ENCODE peak calls at places on chromosomes 13 and 19, in four cellular contexts. R, K, S and H are unnamed samples.

GRCh38 chr19:29540128-29540527 is 14.3 kb downstream of the VSTM2B start:
- DNase-seq in R (no peak), K (peak; percentile 11), S (no peak), H (no peak)

GRCh38 chr19:27971071-27971470 is 1241.9 kb downstream of the UQCRFS1 start:
- DNase-seq in R (no peak), K (no peak), S (peak; percentile 81), H (no peak)

GRCh38 chr19:13099073-13099999 is 3.3 kb downstream of the LYL1 start:
- DNase-seq in R (no peak), K (peak; percentile 87), S (no peak), H (peak; percentile 88)

GRCh38 chr13:35979378-35979911 is 151.7 kb downstream of the DCLK1 start:
- DNase-seq in R (no peak), K (peak; percentile 71), S (no peak), H (no peak)

GRCh38 chr19:55753401-55753800 is 5.5 kb upstream of the RFPL4A start:
- DNase-seq in R (no peak), K (no peak), S (no peak), H (no peak)

GRCh38 chr19:55115446-55116065 is 1.9 kb downstream of the PPP1R12C start:
- DNase-seq in R (no peak), K (no peak), S (no peak), H (no peak)

GRCh38 chr19:28396259-28396940 is 816.6 kb downstream of the UQCRFS1 start:
- DNase-seq in R (no peak), K (no peak), S (no peak), H (no peak)

GRCh38 chr13:100549316-100549715 is 39.3 kb downstream of the GGACT start:
- DNase-seq in R (no peak), K (no peak), S (no peak), H (no peak)

GRCh38 chr19:42282810-42283247 is 13.8 kb downstream of the CIC start:
- DNase-seq in R (no peak), K (no peak), S (no peak), H (no peak)

GRCh38 chr13:34162545-34162936 is 344.6 kb downstream of the RFC3 start:
- DNase-seq in R (no peak), K (no peak), S (no peak), H (no peak)

GRCh38 chr19:29263305-29264080 is 50.5 kb upstream of the UQCRFS1 start:
- DNase-seq in R (no peak), K (no peak), S (peak; percentile 48), H (peak; percentile 27)

GRCh38 chr13:74264333-74264732 is 130.1 kb upstream of the KLF12 start:
- DNase-seq in R (no peak), K (no peak), S (no peak), H (no peak)

GRCh38 chr13:22092791-22093545 is 422.1 kb downstream of the FGF9 start:
- DNase-seq in R (no peak), K (no peak), S (no peak), H (no peak)

GRCh38 chr13:26476744-26477129 is 80.7 kb upstream of the WASF3 start:
- DNase-seq in R (no peak), K (no peak), S (no peak), H (no peak)

GRCh38 chr13:110566201-110566600 is 4.7 kb upstream of the RAB20 start:
- DNase-seq in R (no peak), K (no peak), S (no peak), H (no peak)

GRCh38 chr19:41932259-41933130 is 4.2 kb upstream of the ERFL start:
- DNase-seq in R (no peak), K (no peak), S (no peak), H (no peak)

DNA sequence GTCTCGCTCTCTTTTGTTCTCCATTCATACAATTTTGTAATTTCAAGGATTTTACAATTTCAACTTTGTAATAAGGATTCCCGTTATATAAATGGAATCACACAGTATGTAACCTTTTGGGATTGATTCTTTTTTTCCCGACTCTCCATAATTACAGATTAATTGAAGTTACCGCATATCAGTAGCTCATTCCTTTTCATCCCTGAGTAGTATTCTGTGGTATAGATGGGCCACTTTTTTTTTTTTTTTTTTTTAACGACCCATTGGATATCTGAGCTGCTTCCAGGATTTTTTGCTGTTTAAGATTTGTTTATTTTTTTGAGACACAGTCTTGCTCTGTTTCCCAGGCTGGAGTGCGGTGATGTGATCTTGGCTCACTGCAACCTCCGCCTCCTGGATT is 27.8 kb downstream of the UHRF1 start:
- DNase-seq in R (no peak), K (no peak), S (no peak), H (no peak)
- H3K36me3 ChIP-seq in R (no peaks in the 10 kb centered on the region), K (no peaks in the 10 kb centered on the region), S (peaks cover 86% of the 10 kb centered on the region), H (no peaks in the 10 kb centered on the region)

DNA sequence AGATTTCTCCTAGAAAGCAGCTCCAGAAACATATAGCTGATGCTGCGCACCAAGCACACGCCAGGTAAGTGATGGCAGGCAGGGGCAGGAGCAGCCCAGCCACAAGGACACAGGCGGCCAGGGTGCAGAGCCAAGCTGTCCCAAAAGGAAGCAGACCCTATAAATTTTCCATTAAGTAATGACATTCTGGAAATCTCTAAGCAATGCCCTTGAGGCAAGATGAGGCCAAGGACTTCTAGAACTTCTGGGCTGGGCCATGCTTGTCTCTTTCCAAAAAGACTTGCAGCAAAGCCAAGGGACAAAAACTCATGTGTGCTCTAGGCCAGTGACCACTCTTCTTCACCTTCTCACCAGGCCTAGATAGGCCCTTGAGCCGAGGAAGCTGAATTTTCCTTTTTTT is 42.2 kb upstream of the EPHX3 start:
- DNase-seq in R (no peak), K (no peak), S (no peak), H (no peak)
- H3K4me1 ChIP-seq in R (peaks cover 6% of the 10 kb centered on the region), K (peaks cover 77% of the 10 kb centered on the region), S (peaks cover 6% of the 10 kb centered on the region), H (peaks cover 46% of the 10 kb centered on the region)

DNA sequence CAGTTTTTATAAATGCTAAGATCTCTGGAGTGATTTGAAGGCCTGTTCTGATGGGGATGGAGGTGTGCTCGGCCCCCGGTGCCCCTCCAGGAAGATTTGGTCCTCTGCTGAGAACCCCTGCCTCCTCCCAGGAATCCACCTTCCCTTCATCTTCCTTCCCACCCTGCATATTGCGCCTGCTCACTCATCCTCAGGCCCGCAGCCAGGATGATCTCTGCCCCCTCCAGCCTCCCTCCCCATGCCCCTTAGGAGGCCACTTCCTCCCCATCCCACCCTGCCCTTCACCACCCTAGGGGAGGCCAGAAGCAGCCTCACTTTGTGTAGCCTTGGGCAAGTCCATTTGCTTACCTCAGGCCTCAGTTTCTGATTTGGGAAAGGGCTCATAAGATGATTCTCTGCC is 19.7 kb downstream of the VASP start:
- DNase-seq in R (no peak), K (no peak), S (no peak), H (no peak)
- H3K36me3 ChIP-seq in R (no peaks in the 10 kb centered on the region), K (no peaks in the 10 kb centered on the region), S (peaks cover 54% of the 10 kb centered on the region), H (peaks cover 22% of the 10 kb centered on the region)

DNA sequence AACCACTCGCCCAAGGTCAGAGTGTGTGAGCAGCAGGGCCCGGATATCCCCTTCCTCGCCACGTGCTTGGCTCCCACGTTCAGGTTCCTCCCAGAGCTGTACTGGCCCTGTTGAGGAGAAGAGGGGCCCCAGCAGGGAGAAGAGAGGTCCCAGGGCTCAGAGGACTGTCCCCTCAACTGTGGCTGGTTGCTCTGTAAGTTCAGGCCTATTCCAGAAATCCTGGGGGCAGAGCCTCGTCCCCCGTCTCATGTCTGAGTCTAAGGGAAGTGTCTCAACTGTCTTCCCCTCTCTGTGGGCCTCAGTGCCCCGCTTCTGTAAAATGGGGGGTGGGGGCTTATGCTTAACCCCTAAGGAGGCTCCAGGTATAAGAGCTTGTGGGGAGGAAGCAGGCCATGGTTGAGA is 3.9 kb downstream of the PPP5C start:
- DNase-seq in R (no peak), K (no peak), S (no peak), H (peak; percentile 28)
- H3K4me1 ChIP-seq in R (peaks cover 9% of the 10 kb centered on the region), K (peaks cover 54% of the 10 kb centered on the region), S (no peaks in the 10 kb centered on the region), H (peaks cover 50% of the 10 kb centered on the region)

DNA sequence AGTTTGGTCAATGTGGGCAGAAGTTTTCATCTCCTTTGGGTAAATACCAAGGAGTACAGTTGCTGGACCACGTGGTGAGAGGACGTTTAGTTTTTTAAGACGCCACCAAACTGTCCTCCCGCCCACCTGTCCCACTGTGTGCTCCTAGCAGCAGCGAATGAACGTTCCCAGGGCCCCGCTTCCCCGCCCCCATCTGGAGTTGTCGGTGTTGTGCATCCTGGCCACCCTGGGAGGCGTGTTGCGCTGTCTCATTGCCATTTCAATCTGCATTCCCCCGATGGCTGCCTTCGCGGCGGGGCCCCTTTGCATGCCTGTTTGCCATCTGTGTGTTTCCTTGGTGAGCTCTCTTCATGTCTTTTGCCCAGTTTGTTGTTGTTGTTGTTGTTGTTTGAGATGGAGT is 76.1 kb downstream of the KDM4B start:
- DNase-seq in R (no peak), K (no peak), S (no peak), H (no peak)
- H3K36me3 ChIP-seq in R (peaks cover under 1% of the 10 kb centered on the region), K (no peaks in the 10 kb centered on the region), S (peaks cover 61% of the 10 kb centered on the region), H (peaks cover 10% of the 10 kb centered on the region)

DNA sequence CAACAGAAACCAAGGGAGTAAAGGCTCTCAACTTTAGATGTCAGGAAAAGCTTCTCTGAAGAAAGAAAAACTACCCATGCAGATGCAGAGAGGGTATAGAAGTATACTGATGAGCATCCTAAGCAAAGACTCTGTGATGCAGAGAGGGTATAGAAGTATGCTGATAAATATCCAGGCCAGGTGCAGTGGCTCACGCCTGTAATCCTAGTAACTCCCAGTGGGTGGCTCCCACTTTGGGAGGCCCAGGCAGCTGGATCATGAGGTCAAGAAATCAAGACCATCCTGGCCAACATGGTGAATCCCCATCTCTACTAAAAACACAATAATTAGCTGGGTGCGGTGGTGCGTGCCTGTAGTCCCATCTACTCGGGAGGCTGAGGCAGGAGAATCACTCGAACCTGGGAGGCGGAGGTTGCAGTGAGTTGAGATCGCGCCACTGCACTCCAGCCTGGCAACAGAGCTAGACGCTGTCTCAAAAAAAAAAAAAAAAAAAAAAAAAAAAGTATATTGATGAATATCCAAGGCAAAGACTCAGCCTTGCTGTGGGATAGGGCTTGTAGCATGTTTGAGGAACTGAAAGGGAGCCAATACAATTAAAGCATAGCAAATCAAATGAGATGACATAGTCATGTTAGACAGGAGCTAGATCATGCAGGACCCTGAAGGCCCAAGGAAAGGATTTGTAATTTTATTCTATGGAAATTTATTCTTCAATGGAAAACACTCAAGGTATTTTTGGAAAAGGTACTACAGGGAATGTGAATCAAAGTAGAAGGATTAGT is 14.9 kb downstream of the UBL3 start:
- DNase-seq in R (no peak), K (no peak), S (no peak), H (no peak)
- H3K4me1 ChIP-seq in R (no peaks in the 10 kb centered on the region), K (peaks cover 5% of the 10 kb centered on the region), S (no peaks in the 10 kb centered on the region), H (peaks cover 32% of the 10 kb centered on the region)

DNA sequence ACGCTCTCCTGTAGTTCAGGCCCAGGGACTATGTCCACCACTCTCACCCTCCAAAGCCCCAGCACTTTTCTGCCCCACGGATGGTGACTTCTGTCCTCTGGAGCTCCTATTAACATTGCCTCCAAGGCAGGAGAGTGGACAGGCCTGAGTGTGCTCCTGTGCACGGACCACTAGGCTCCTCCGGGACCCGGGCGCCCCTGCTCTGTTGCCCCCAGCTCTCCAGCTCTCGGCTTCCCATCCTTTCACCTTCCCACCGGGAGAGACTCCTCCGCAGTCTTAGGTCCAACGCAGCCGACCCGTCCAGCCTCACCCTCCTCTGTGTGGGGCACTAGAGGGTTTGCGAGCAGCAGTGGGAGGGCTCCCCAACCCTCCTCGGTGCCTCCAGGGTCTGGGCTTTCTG is 30.4 kb downstream of the CAPN12 start:
- DNase-seq in R (no peak), K (no peak), S (no peak), H (no peak)
- H3K36me3 ChIP-seq in R (peaks cover 20% of the 10 kb centered on the region), K (no peaks in the 10 kb centered on the region), S (peaks cover 92% of the 10 kb centered on the region), H (peaks cover 61% of the 10 kb centered on the region)